ENCODE peak calls at places on chromosomes 3 and 15, in six cellular contexts. F is left lung; D is cardiac muscle cell; M is heart right ventricle; W is CD8-positive, alpha-beta memory T cell; Q is aorta. H is an unnamed sample.

GRCh38 chr15:90879730-90880366 is 4.5 kb upstream of the FES start:
- DNase-seq in F (no peak), D (no peak), M (no peak), W (no peak), Q (no peak), H (no peak)

GRCh38 chr15:95287774-95288173 is 1042.7 kb upstream of the NR2F2 start:
- DNase-seq in F (no peak), D (no peak), M (no peak), W (no peak), Q (no peak), H (no peak)

GRCh38 chr15:60486742-60487141 is 7.8 kb upstream of the ICE2 start:
- DNase-seq in F (no peak), D (no peak), M (no peak), W (no peak), Q (no peak), H (no peak)

GRCh38 chr3:156643729-156644389 is 30.5 kb upstream of the TIPARP start:
- DNase-seq in F (no peak), D (peak; percentile 51), M (peak; percentile 23), W (peak; percentile 9), Q (peak; percentile 48), H (peak; percentile 46)

GRCh38 chr3:128701342-128702212 is 24.4 kb upstream of the RAB7A start:
- DNase-seq in F (no peak), D (no peak), M (no peak), W (no peak), Q (peak; percentile 58), H (no peak)

GRCh38 chr15:67923647-67923971 is 83.8 kb upstream of the RNU6-1 start:
- DNase-seq in F (no peak), D (no peak), M (no peak), W (no peak), Q (no peak), H (no peak)

GRCh38 chr15:99909914-99910313 is 176.7 kb upstream of the LYSMD4 start:
- DNase-seq in F (no peak), D (peak; percentile 75), M (no peak), W (no peak), Q (no peak), H (no peak)

GRCh38 chr3:195061756-195062655 is 209.0 kb downstream of the XXYLT1 start:
- DNase-seq in F (no peak), D (no peak), M (no peak), W (no peak), Q (peak; percentile 25), H (no peak)

DNA sequence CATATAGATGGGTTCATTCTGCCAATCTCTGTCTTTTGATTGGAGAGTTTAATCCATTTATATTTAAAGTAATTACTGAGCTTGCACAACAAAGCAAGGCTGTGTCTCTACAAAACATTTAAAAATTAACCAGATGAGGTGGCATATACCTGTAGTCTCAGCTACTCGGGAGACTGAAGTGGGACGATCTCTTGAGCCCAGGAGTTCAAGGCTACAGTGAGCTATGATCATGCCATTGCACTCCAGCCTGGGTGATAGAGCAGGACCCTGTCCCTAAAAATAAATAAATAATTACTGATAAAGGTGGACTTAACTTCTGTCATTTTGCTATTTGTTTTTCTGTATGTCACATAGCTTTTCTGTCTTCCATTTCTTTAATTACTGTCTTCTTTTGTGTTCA is 78.1 kb downstream of the PDE8A start:
- DNase-seq in F (no peak), D (no peak), M (no peak), W (no peak), Q (no peak), H (no peak)
- H3K9me3 ChIP-seq in F (no peaks in the 10 kb centered on the region), D (no peaks in the 10 kb centered on the region), M (peaks cover 27% of the 10 kb centered on the region), W (no peaks in the 10 kb centered on the region), Q (no peaks in the 10 kb centered on the region), H (no peaks in the 10 kb centered on the region)

DNA sequence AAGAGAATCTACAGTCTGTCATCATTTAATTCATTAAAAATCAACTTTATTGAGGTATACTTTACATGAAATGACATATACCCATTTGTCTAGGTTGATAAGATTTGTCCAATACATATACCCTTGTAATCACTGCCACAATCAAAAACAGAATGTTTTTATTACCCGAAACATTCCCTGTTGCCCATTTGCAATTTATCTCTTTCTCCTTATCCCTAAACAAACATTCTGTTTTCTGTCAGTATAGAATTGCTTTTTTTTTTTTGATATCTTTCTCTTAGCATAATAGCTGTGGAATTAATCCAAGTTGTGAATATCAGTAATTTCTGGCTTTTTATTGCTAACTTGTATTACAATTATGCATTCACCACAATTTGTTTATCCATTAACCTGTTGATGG is 4.3 kb upstream of the CNTN6 start:
- DNase-seq in F (no peak), D (no peak), M (no peak), W (no peak), Q (no peak), H (no peak)
- H3K9me3 ChIP-seq in F (no peaks in the 10 kb centered on the region), D (no peaks in the 10 kb centered on the region), M (no peaks in the 10 kb centered on the region), W (no peaks in the 10 kb centered on the region), Q (no peaks in the 10 kb centered on the region), H (no peaks in the 10 kb centered on the region)

GRCh38 chr15:25246641-25247417 is 192.0 kb downstream of the UBE3A start:
- DNase-seq in F (no peak), D (no peak), M (no peak), W (no peak), Q (peak; percentile 25), H (no peak)
- H3K9me3 ChIP-seq in F (no peaks in the 10 kb centered on the region), D (no peaks in the 10 kb centered on the region), M (peaks cover 93% of the 10 kb centered on the region), W (no peaks in the 10 kb centered on the region), Q (peaks cover 6% of the 10 kb centered on the region), H (no peaks in the 10 kb centered on the region)

GRCh38 chr3:7086417-7086816 is 225.5 kb downstream of the GRM7 start:
- DNase-seq in F (no peak), D (no peak), M (no peak), W (no peak), Q (no peak), H (no peak)
- H3K9me3 ChIP-seq in F (no peaks in the 10 kb centered on the region), D (no peaks in the 10 kb centered on the region), M (no peaks in the 10 kb centered on the region), W (no peaks in the 10 kb centered on the region), Q (no peaks in the 10 kb centered on the region), H (no peaks in the 10 kb centered on the region)

H was measured in naive thymus-derived CD4-positive, alpha-beta T cell.